ENCODE peak calls at places on chromosomes 11 and 22, in eight cellular contexts. D is iris pigment epithelial cell; A is activated naive CD4-positive, alpha-beta T cell; M is amygdala; Q is GM19239; V is T1000; L is activated T-cell treated with anti-CD3 and anti-CD28 coated beads, Interleukin-2, amount 50 U/mL, for 72 hours; I is NCI-H2081. C is an unnamed sample.

GRCh38 chr11:123063396-123064267 is 1.7 kb upstream of the HSPA8 start:
- DNase-seq in D (peak; percentile 67), A (no peak), M (no peak), Q (no peak), V (no peak), L (peak; percentile 57), I (peak; percentile 42), C (peak; percentile 43)

GRCh38 chr11:27703453-27703852 is 3.2 kb upstream of the BDNF start:
- DNase-seq in D (peak; percentile 88), A (no peak), M (no peak), Q (no peak), V (no peak), L (no peak), I (no peak), C (no peak)

GRCh38 chr22:19892249-19892879 is 37.7 kb upstream of the GNB1L start:
- DNase-seq in D (peak; percentile 58), A (no peak), M (no peak), Q (peak; percentile 50), V (no peak), L (peak; percentile 63), I (no peak), C (no peak)

GRCh38 chr11:63610604-63611394 is 3.4 kb downstream of the PLAAT3 start:
- DNase-seq in D (no peak), A (no peak), M (no peak), Q (no peak), V (no peak), L (no peak), I (peak; percentile 57), C (no peak)

GRCh38 chr11:102446606-102447005 is 6.0 kb downstream of the TMEM123 start:
- DNase-seq in D (peak; percentile 58), A (no peak), M (no peak), Q (no peak), V (no peak), L (no peak), I (no peak), C (no peak)

GRCh38 chr22:41364955-41365354 is 16.8 kb upstream of the TEF start:
- DNase-seq in D (no peak), A (no peak), M (no peak), Q (no peak), V (no peak), L (no peak), I (no peak), C (no peak)

GRCh38 chr22:49929553-49929979 is 11.1 kb downstream of the CRELD2 start:
- DNase-seq in D (no peak), A (peak; percentile 68), M (no peak), Q (peak; percentile 88), V (peak; percentile 35), L (peak; percentile 93), I (peak; percentile 32), C (no peak)

GRCh38 chr22:27719033-27719341 is 82.6 kb downstream of the MN1 start:
- DNase-seq in D (no peak), A (no peak), M (no peak), Q (no peak), V (no peak), L (no peak), I (no peak), C (no peak)

GRCh38 chr11:78450866-78451265 is 33.2 kb upstream of the GAB2 start:
- DNase-seq in D (no peak), A (no peak), M (no peak), Q (no peak), V (no peak), L (no peak), I (no peak), C (no peak)

GRCh38 chr11:58576792-58577440 is 1.3 kb upstream of the LPXN start:
- DNase-seq in D (peak; percentile 58), A (no peak), M (no peak), Q (no peak), V (no peak), L (no peak), I (no peak), C (peak; percentile 31)

GRCh38 chr11:9701799-9702198 is 37.9 kb downstream of the SWAP70 start:
- DNase-seq in D (no peak), A (no peak), M (no peak), Q (no peak), V (no peak), L (no peak), I (no peak), C (no peak)

GRCh38 chr11:127919206-127920000 is 668.0 kb downstream of the ETS1 start:
- DNase-seq in D (peak; percentile 66), A (no peak), M (no peak), Q (no peak), V (peak; percentile 33), L (peak; percentile 20), I (no peak), C (peak; percentile 8)

GRCh38 chr11:93238956-93239355 is 41.2 kb upstream of the SLC36A4 start:
- DNase-seq in D (no peak), A (no peak), M (no peak), Q (no peak), V (no peak), L (no peak), I (no peak), C (no peak)

GRCh38 chr11:13283636-13284035 is 6.0 kb downstream of the BMAL1 start:
- DNase-seq in D (no peak), A (no peak), M (no peak), Q (no peak), V (no peak), L (no peak), I (no peak), C (no peak)

GRCh38 chr22:46041642-46042041 is 64.7 kb upstream of the WNT7B start:
- DNase-seq in D (no peak), A (no peak), M (no peak), Q (no peak), V (no peak), L (no peak), I (peak; percentile 45), C (no peak)

GRCh38 chr22:46011627-46012181 is 34.7 kb upstream of the WNT7B start:
- DNase-seq in D (no peak), A (no peak), M (no peak), Q (no peak), V (no peak), L (no peak), I (no peak), C (no peak)

GRCh38 chr11:72687326-72687725 is 13.1 kb upstream of the PDE2A start:
- DNase-seq in D (no peak), A (no peak), M (no peak), Q (no peak), V (no peak), L (no peak), I (no peak), C (no peak)

GRCh38 chr11:102577182-102577581 is 46.6 kb upstream of the MMP7 start:
- DNase-seq in D (peak; percentile 43), A (no peak), M (no peak), Q (no peak), V (no peak), L (no peak), I (no peak), C (no peak)

GRCh38 chr11:103488021-103488420 is 378.8 kb downstream of the DYNC2H1 start:
- DNase-seq in D (peak; percentile 23), A (no peak), M (no peak), Q (no peak), V (no peak), L (peak; percentile 7), I (no peak), C (no peak)

GRCh38 chr11:132876301-132877071 is 655.8 kb downstream of the OPCML start:
- DNase-seq in D (no peak), A (no peak), M (no peak), Q (no peak), V (no peak), L (no peak), I (no peak), C (no peak)

GRCh38 chr11:125494987-125495725 is 909 bp downstream of the FEZ1 start:
- DNase-seq in D (peak; percentile 23), A (no peak), M (peak; percentile 30), Q (no peak), V (peak; percentile 24), L (peak; percentile 17), I (no peak), C (no peak)

GRCh38 chr22:46896166-46896565 is 133.7 kb downstream of the TBC1D22A start:
- DNase-seq in D (no peak), A (no peak), M (no peak), Q (no peak), V (no peak), L (no peak), I (no peak), C (no peak)